ENCODE peak calls at places on chromosomes 16 and 17, in five cellular contexts. R is cardiac fibroblast; F is activated CD8-positive, alpha-beta T cell treated with anti-CD3 and anti-CD28 coated beads for 36 hours; Q is tibial artery; H is choroid plexus epithelial cell. P is an unnamed sample.

GRCh38 chr17:1878419-1879121 is 48.8 kb downstream of the RPA1 start:
- DNase-seq in F (peak), H (no peak), Q (no peak), R (no peak), P (no peak)

GRCh38 chr16:87778830-87779579 is 13.2 kb upstream of the KLHDC4 start:
- DNase-seq in Q (peak), H (peak), R (peak), F (peak), P (peak)

GRCh38 chr16:75909746-75910145 is 183.5 kb upstream of the CPHXL start:
- DNase-seq in R (no peak), H (no peak), F (no peak), Q (no peak), P (no peak)

GRCh38 chr16:68055395-68055794 is 29.8 kb upstream of the NFATC3 start:
- DNase-seq in F (no peak), H (no peak), Q (no peak), R (no peak), P (no peak)

GRCh38 chr17:11996722-11997146 is 541 bp downstream of the ZNF18 start:
- DNase-seq in H (peak), Q (no peak), F (peak), R (peak), P (peak)

GRCh38 chr16:50403491-50403890 is 34.7 kb upstream of the BRD7 start:
- DNase-seq in R (no peak), F (no peak), H (no peak), Q (no peak), P (no peak)

GRCh38 chr17:75619506-75620431 is 13.5 kb upstream of the SMIM5 start:
- DNase-seq in F (peak), R (peak), H (peak), Q (no peak), P (peak)

GRCh38 chr17:1244606-1245012 is 25.6 kb upstream of the BHLHA9 start:
- DNase-seq in Q (no peak), H (peak), F (no peak), R (peak), P (no peak)

GRCh38 chr17:16066125-16066524 is 66.5 kb downstream of the TTC19 start:
- DNase-seq in F (no peak), H (no peak), Q (no peak), R (no peak), P (no peak)

GRCh38 chr17:62188713-62189112 is 123.6 kb upstream of the MED13 start:
- DNase-seq in Q (no peak), H (peak), F (no peak), R (no peak), P (no peak)

GRCh38 chr17:31678431-31678830 is 180.6 kb downstream of the COPRS start:
- DNase-seq in H (no peak), F (no peak), Q (no peak), R (no peak), P (no peak)

GRCh38 chr17:54982399-54982798 is 13.8 kb downstream of the STXBP4 start:
- DNase-seq in R (peak), Q (peak), F (no peak), H (peak), P (no peak)

GRCh38 chr16:77816293-77816692 is 27.9 kb downstream of the VAT1L start:
- DNase-seq in Q (no peak), H (peak), F (no peak), R (peak), P (no peak)

GRCh38 chr17:68662037-68662432 is 60.9 kb upstream of the FAM20A start:
- DNase-seq in Q (no peak), F (no peak), H (no peak), R (no peak), P (no peak)

GRCh38 chr17:68660302-68660701 is 59.1 kb upstream of the FAM20A start:
- DNase-seq in R (no peak), H (no peak), Q (no peak), F (no peak), P (no peak)

GRCh38 chr17:68661265-68662036 is 60.3 kb upstream of the FAM20A start:
- DNase-seq in H (no peak), F (no peak), R (no peak), Q (no peak), P (no peak)

GRCh38 chr17:68665373-68665772 is 64.2 kb upstream of the FAM20A start:
- DNase-seq in F (no peak), Q (no peak), H (no peak), R (no peak), P (no peak)
- TF ChIP-seq CTCF in F (no peak), Q (no peak), H (no peak), R (no peak), P (no peak)

DNA sequence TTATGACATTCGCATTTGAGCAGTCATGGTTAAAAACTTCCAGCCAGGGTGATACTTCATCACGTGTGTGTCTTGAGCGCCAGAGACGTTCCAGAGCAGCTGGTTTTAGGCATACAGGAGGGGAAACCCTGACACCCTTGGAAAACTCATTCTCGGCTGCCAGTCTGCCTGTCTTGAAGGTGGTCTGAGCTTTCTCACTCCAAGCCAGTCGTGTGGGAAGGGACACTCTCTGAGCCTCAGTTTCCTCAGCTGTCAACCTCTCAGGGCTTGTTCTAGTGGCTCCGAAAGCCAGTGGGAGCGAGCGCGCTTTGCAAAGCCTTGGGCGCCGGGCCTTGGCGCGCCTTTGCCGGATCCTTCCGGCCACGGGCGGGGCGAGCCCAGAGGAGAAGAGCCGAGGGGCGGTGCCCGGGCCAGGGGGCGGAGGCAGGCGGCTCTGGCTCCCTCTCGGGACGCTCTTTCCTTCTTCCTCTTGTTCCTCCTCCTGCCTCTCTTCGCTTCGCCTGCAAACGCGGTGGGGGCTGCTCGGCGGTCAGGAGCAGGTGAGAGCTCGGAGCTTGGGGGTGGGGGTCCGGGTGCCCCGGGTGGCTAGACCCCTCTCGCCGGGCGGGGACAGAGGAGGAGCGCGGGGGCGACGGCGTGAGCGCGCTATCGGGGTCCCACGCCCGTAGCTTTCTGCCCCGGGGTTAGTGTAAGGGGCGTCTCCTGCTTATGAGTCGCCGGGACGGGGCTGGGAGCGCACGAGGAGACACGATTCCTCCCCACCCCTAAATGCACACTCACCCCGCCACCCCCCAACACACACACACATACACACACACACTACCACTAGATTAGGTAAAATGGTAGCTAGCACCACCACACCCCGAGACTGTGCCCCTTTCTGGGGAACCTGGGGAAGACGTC is at the start of gene LDAF1:
- DNase-seq in Q (peak), F (peak), H (peak), R (peak), P (peak)
- TF ChIP-seq CTCF in Q (no peak), F (no peak), H (no peak), R (no peak), P (no peak)

GRCh38 chr16:2148714-2149629 is 547 bp downstream of the RAB26 start:
- DNase-seq in Q (no peak), R (no peak), H (no peak), F (peak), P (no peak)
- TF ChIP-seq CTCF in Q (no peak), R (no peak), H (no peak), F (peak), P (no peak)

GRCh38 chr16:46947900-46948547 is 25.4 kb downstream of the DNAJA2 start:
- DNase-seq in F (peak), H (peak), Q (no peak), R (peak), P (no peak)
- TF ChIP-seq CTCF in F (peak), H (peak), Q (no peak), R (peak), P (peak)

GRCh38 chr17:29043539-29044165 is 711 bp downstream of the PIPOX start:
- DNase-seq in F (no peak), R (no peak), Q (no peak), H (no peak), P (no peak)

GRCh38 chr17:29045026-29045425 is 2.1 kb downstream of the PIPOX start:
- DNase-seq in F (no peak), Q (no peak), R (no peak), H (no peak), P (no peak)

GRCh38 chr17:29042026-29042678 is 789 bp upstream of the PIPOX start:
- DNase-seq in R (no peak), H (no peak), Q (no peak), F (no peak), P (no peak)

GRCh38 chr17:29041091-29041490 is 1.9 kb upstream of the PIPOX start:
- DNase-seq in R (no peak), H (no peak), Q (no peak), F (no peak), P (no peak)

GRCh38 chr17:29042679-29043538 is at the start of gene PIPOX:
- DNase-seq in Q (no peak), R (peak), H (peak), F (peak), P (peak)
- TF ChIP-seq CTCF in Q (no peak), R (no peak), H (peak), F (no peak), P (no peak)

DNA sequence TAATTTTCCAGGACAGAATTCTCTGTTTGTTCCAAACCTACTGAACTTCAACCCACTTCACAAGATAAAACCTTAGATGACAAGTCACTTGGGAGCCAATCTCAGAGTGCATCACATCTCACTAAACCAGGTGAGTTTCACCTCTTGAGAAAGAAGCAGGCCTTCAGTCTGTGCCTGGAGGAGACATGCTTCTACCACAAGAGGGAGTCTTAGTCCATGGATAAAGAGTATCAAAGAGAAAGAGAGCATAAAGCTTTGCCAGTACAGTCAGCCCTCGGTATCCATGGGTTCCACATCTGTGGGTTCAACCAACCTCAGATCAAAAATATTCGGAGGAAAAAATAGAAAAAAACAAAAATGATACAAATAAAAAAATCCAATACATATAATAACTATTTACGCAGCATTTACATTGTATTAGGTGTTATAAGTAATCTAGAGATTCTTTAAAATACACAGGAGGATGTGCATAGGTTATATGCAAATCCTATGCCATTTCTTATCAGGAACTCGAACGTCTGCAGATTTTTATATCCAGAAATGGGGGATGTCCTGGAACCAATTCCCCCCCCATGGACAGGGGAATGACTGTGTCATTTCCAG is 37.7 kb downstream of the DUSP14 start:
- DNase-seq in Q (no peak), F (peak), H (peak), R (peak), P (no peak)
- TF ChIP-seq CTCF in Q (peak), F (peak), H (peak), R (peak), P (peak)

P was measured in dorsolateral prefrontal cortex.